ENCODE peak calls at places on chromosomes 1 and 21, in ten cellular contexts. H, C, Z, I, P, M, L, U, S and K are unnamed samples.

GRCh38 chr1:14765773-14766172 is 167.3 kb downstream of the KAZN start:
- DNase-seq in H (peak), L (no peak), Z (no peak), P (no peak), S (no peak), C (no peak), M (no peak), U (no peak), I (no peak), K (no peak)

GRCh38 chr1:93964777-93965200 is 55.6 kb upstream of the GCLM start:
- DNase-seq in H (peak), C (no peak), L (no peak), U (no peak), P (no peak), S (no peak), Z (no peak), M (no peak), I (no peak), K (no peak)

GRCh38 chr1:220528679-220529529 is 968 bp downstream of the MARK1 start:
- DNase-seq in C (peak), L (no peak), Z (peak), S (no peak), M (no peak), U (peak), P (no peak), H (peak), I (peak), K (peak)

GRCh38 chr21:42406201-42406601 is 2.5 kb downstream of the UBASH3A start:
- DNase-seq in L (no peak), Z (no peak), P (no peak), U (no peak), C (no peak), M (no peak), S (no peak), H (no peak), I (no peak), K (no peak)

GRCh38 chr1:180131510-180131909 is 23.2 kb upstream of the QSOX1 start:
- DNase-seq in Z (no peak), S (peak), P (no peak), C (no peak), H (peak), M (peak), U (no peak), L (peak), I (no peak), K (peak)

GRCh38 chr21:42524341-42525227 is 10.9 kb downstream of the SLC37A1 start:
- DNase-seq in M (no peak), L (no peak), P (no peak), C (peak), S (peak), H (peak), Z (no peak), I (peak), U (no peak), K (no peak)

GRCh38 chr1:23421343-23421742 is 3.2 kb downstream of the TCEA3 start:
- DNase-seq in I (no peak), S (no peak), U (no peak), L (no peak), Z (no peak), H (no peak), M (no peak), C (no peak), P (no peak), K (no peak)

GRCh38 chr1:111030590-111030989 is 66.9 kb upstream of the LRIF1 start:
- DNase-seq in Z (peak), I (peak), M (no peak), H (peak), P (peak), L (peak), S (no peak), U (peak), C (peak), K (peak)

GRCh38 chr1:159983681-159984080 is 29.6 kb upstream of the SLAMF9 start:
- DNase-seq in H (no peak), P (no peak), M (no peak), S (no peak), I (no peak), Z (no peak), L (no peak), U (no peak), C (no peak), K (no peak)

GRCh38 chr21:31731802-31732537 is at the start of gene SCAF4:
- DNase-seq in Z (peak), H (peak), L (peak), C (peak), P (no peak), M (no peak), U (peak), I (peak), S (peak), K (peak)

GRCh38 chr1:94001397-94002045 is 92.3 kb upstream of the GCLM start:
- DNase-seq in I (no peak), S (no peak), P (no peak), Z (no peak), L (no peak), C (no peak), U (no peak), H (no peak), M (no peak), K (no peak)

GRCh38 chr1:225451340-225451739 is 23.5 kb upstream of the LBR start:
- DNase-seq in H (no peak), S (no peak), Z (no peak), P (no peak), L (no peak), I (no peak), U (no peak), C (no peak), M (no peak), K (no peak)

GRCh38 chr1:178541829-178542553 is 29.1 kb downstream of the TEX35 start:
- DNase-seq in I (peak), U (no peak), Z (peak), S (no peak), L (peak), C (peak), H (peak), P (no peak), M (no peak), K (peak)

GRCh38 chr1:87204441-87204840 is 124.2 kb upstream of the LMO4 start:
- DNase-seq in L (no peak), U (no peak), C (no peak), H (no peak), M (no peak), P (no peak), S (no peak), Z (no peak), I (no peak), K (no peak)

GRCh38 chr1:166682588-166682987 is 156.7 kb upstream of the POGK start:
- DNase-seq in M (no peak), C (no peak), I (no peak), U (no peak), P (no peak), S (no peak), L (no peak), H (no peak), Z (no peak), K (no peak)

GRCh38 chr1:6753320-6754140 is 31.7 kb upstream of the CAMTA1 start:
- DNase-seq in P (no peak), Z (no peak), M (no peak), C (no peak), S (no peak), H (peak), L (no peak), U (no peak), I (no peak), K (no peak)

GRCh38 chr1:155136728-155137127 is 1.1 kb downstream of the SLC50A1 start:
- DNase-seq in M (no peak), L (no peak), Z (no peak), S (no peak), P (no peak), C (no peak), H (no peak), I (peak), U (no peak), K (no peak)

GRCh38 chr1:164772635-164773034 is 213.7 kb downstream of the PBX1 start:
- DNase-seq in M (peak), S (peak), U (no peak), P (no peak), C (no peak), I (no peak), Z (peak), H (peak), L (peak), K (no peak)

GRCh38 chr1:163664706-163665321 is 343.1 kb downstream of the NUF2 start:
- DNase-seq in U (no peak), Z (no peak), I (no peak), P (no peak), C (no peak), S (no peak), L (no peak), H (no peak), M (no peak), K (no peak)

GRCh38 chr21:16422702-16423101 is 692.9 kb downstream of the USP25 start:
- DNase-seq in H (no peak), S (no peak), I (no peak), C (no peak), P (no peak), U (no peak), M (no peak), Z (no peak), L (no peak), K (no peak)

GRCh38 chr1:23657659-23658275 is 33.8 kb upstream of the RPL11 start:
- DNase-seq in C (no peak), U (no peak), L (peak), S (no peak), H (peak), P (no peak), M (no peak), Z (peak), I (peak), K (peak)

GRCh38 chr1:160271025-160271424 is 8.7 kb upstream of the DCAF8 start:
- DNase-seq in S (no peak), L (no peak), P (no peak), U (no peak), I (no peak), H (no peak), M (no peak), C (no peak), Z (no peak), K (no peak)

GRCh38 chr1:157105988-157106812 is 6.6 kb upstream of the ETV3L start:
- DNase-seq in U (peak), M (peak), L (peak), S (peak), C (no peak), Z (no peak), I (peak), H (peak), P (no peak), K (no peak)

GRCh38 chr1:58782308-58783089 is 1.3 kb downstream of the JUN start:
- DNase-seq in P (no peak), I (peak), M (no peak), U (peak), S (no peak), L (no peak), H (peak), Z (peak), C (peak), K (peak)

GRCh38 chr1:1144122-1144842 is 28.4 kb upstream of the C1orf159 start:
- DNase-seq in I (peak), M (no peak), L (no peak), H (peak), C (peak), U (no peak), P (no peak), S (no peak), Z (no peak), K (no peak)

GRCh38 chr1:70495370-70495769 is 84.3 kb downstream of the CTH start:
- DNase-seq in U (no peak), M (no peak), H (no peak), S (no peak), I (no peak), P (no peak), C (no peak), L (no peak), Z (no peak), K (no peak)

GRCh38 chr1:46489638-46490602 is at the start of gene DMBX1:
- DNase-seq in U (no peak), I (peak), Z (peak), C (peak), P (no peak), H (peak), L (peak), M (no peak), S (no peak), K (peak)

GRCh38 chr21:45869121-45870007 is 112.2 kb upstream of the COL6A1 start:
- DNase-seq in H (peak), M (no peak), P (no peak), U (no peak), L (no peak), I (no peak), Z (no peak), S (no peak), C (no peak), K (no peak)

GRCh38 chr1:44144962-44145756 is 3.7 kb upstream of the KLF18 start:
- DNase-seq in I (no peak), C (no peak), S (no peak), P (no peak), Z (no peak), L (no peak), U (no peak), H (no peak), M (no peak), K (no peak)

GRCh38 chr1:161021168-161021958 is 411 bp upstream of the F11R start:
- DNase-seq in U (peak), P (no peak), M (no peak), S (no peak), Z (peak), I (peak), H (peak), C (peak), L (peak), K (peak)

GRCh38 chr1:45730780-45731319 is 19.6 kb downstream of the IPP start:
- DNase-seq in C (no peak), M (no peak), S (no peak), U (no peak), P (no peak), L (no peak), H (no peak), Z (no peak), I (no peak), K (no peak)

GRCh38 chr1:6459850-6460265 is 6.1 kb downstream of the TNFRSF25 start:
- DNase-seq in P (no peak), C (no peak), M (no peak), S (no peak), H (no peak), L (no peak), U (no peak), I (no peak), Z (no peak), K (no peak)

GRCh38 chr1:7267493-7267892 is 482.2 kb downstream of the CAMTA1 start:
- DNase-seq in P (no peak), U (no peak), H (peak), S (no peak), Z (no peak), M (no peak), C (no peak), I (no peak), L (peak), K (peak)

GRCh38 chr1:112309499-112309898 is 86.5 kb upstream of the CTTNBP2NL start:
- DNase-seq in U (no peak), L (no peak), M (no peak), Z (no peak), I (no peak), C (no peak), H (no peak), S (no peak), P (no peak), K (no peak)

GRCh38 chr1:58982259-58982998 is 198.6 kb upstream of the JUN start:
- DNase-seq in S (no peak), H (no peak), P (no peak), Z (no peak), M (no peak), C (no peak), I (no peak), U (no peak), L (no peak), K (no peak)

GRCh38 chr1:148290881-148291280 is 138.8 kb upstream of the NBPF11 start:
- DNase-seq in P (no peak), H (peak), Z (no peak), M (no peak), L (no peak), S (no peak), I (no peak), U (no peak), C (no peak), K (no peak)

GRCh38 chr1:25476186-25477097 is 45.7 kb downstream of the MACO1 start:
- DNase-seq in M (no peak), Z (no peak), U (no peak), S (no peak), I (no peak), P (no peak), C (peak), L (no peak), H (no peak), K (no peak)

GRCh38 chr1:243628476-243628907 is 221.6 kb downstream of the AKT3 start:
- DNase-seq in M (no peak), H (no peak), Z (no peak), I (no peak), U (peak), L (no peak), C (no peak), S (no peak), P (no peak), K (peak)

GRCh38 chr1:67832737-67833594 is at the start of gene GNG12:
- DNase-seq in C (no peak), H (peak), S (no peak), M (no peak), U (peak), Z (peak), L (peak), P (no peak), I (peak), K (peak)

GRCh38 chr1:25707280-25708016 is 90.9 kb downstream of the MAN1C1 start:
- DNase-seq in Z (no peak), H (no peak), U (no peak), S (peak), I (no peak), C (no peak), L (no peak), M (no peak), P (no peak), K (no peak)